ENCODE peak calls at places on chromosome 9, in eight cellular contexts. Z is MG63, S is fibroblast of mammary gland, O is K562, T is dorsolateral prefrontal cortex, U is uterus, F is heart left ventricle, R is HFF-Myc. B is an unnamed sample.

GRCh38 chr9:90950600-90950999 is 149.0 kb downstream of the SYK start:
- DNase-seq in Z (no peak), T (no peak), S (no peak), O (no peak), U (no peak), R (no peak), F (no peak), B (no peak)

GRCh38 chr9:111251453-111251837 is 78.6 kb downstream of the OR2K2 start:
- DNase-seq in U (no peak), O (no peak), T (no peak), R (no peak), F (no peak), S (no peak), Z (no peak), B (no peak)

GRCh38 chr9:21056931-21057330 is 20.8 kb downstream of the IFNB1 start:
- DNase-seq in U (no peak), Z (peak), S (peak), T (no peak), R (peak), O (no peak), F (no peak), B (peak)

GRCh38 chr9:94847486-94847885 is 121.0 kb downstream of the AOPEP start:
- DNase-seq in U (no peak), Z (no peak), O (no peak), T (no peak), R (no peak), F (no peak), S (peak), B (peak)

GRCh38 chr9:123725389-123725788 is 204.5 kb downstream of the DENND1A start:
- DNase-seq in F (no peak), Z (peak), R (no peak), S (peak), O (no peak), T (peak), U (no peak), B (peak)

GRCh38 chr9:121227867-121228266 is 26.2 kb upstream of the RAB14 start:
- DNase-seq in U (no peak), O (no peak), T (no peak), S (no peak), F (no peak), Z (no peak), R (no peak), B (no peak)

GRCh38 chr9:78189461-78189860 is 46.4 kb upstream of the CEP78 start:
- DNase-seq in Z (no peak), F (no peak), T (no peak), U (no peak), S (peak), O (no peak), R (no peak), B (peak)

GRCh38 chr9:2180704-2181103 is 165.6 kb downstream of the SMARCA2 start:
- DNase-seq in Z (no peak), R (no peak), O (no peak), U (no peak), S (no peak), T (no peak), F (no peak), B (peak)

GRCh38 chr9:129197978-129198736 is 20.1 kb upstream of the IER5L start:
- DNase-seq in O (no peak), R (no peak), F (peak), T (peak), U (peak), Z (no peak), S (peak), B (peak)

GRCh38 chr9:125484632-125485282 is 222.3 kb downstream of the MAPKAP1 start:
- DNase-seq in Z (peak), O (no peak), T (no peak), U (peak), R (no peak), S (peak), F (no peak), B (peak)

GRCh38 chr9:70694758-70695157 is 280.3 kb upstream of the KLF9 start:
- DNase-seq in T (no peak), F (no peak), R (no peak), U (no peak), S (no peak), Z (no peak), O (no peak), B (no peak)

GRCh38 chr9:6902423-6902822 is 144.7 kb downstream of the KDM4C start:
- DNase-seq in R (no peak), S (peak), T (no peak), O (no peak), Z (no peak), U (no peak), F (no peak), B (peak)

GRCh38 chr9:110257097-110257955 is 1.0 kb upstream of the TXN start:
- DNase-seq in Z (peak), U (peak), S (no peak), R (no peak), F (peak), T (peak), O (no peak), B (no peak)

GRCh38 chr9:104879555-104880318 is 48.2 kb downstream of the ABCA1 start:
- DNase-seq in S (peak), F (no peak), R (no peak), U (no peak), T (no peak), O (no peak), Z (no peak), B (peak)

DNA sequence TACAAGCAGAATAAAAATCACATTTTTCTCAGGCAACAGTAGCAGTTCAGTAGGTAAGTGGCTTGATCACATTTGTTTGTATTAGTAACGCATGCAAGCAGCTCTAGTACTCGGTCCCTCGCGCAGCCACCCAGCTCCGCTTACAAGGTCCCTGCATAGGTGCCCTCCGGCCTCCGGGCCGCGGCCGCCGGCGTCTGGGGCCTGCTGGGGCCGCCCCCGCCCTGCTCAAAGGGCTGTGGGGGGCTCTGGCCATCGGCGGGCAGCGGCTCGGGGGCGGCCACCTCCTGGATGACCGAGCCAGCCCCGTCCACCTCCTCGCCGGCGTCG is 50.2 kb upstream of the UBAC1 start:
- DNase-seq in F (no peak), O (no peak), S (no peak), T (no peak), R (no peak), U (no peak), Z (no peak), B (no peak)
- H3K4me3 ChIP-seq in F (no peak), O (no peak), S (no peak), T (no peak), R (no peak), U (no peak), Z (no peak), B (no peak)

DNA sequence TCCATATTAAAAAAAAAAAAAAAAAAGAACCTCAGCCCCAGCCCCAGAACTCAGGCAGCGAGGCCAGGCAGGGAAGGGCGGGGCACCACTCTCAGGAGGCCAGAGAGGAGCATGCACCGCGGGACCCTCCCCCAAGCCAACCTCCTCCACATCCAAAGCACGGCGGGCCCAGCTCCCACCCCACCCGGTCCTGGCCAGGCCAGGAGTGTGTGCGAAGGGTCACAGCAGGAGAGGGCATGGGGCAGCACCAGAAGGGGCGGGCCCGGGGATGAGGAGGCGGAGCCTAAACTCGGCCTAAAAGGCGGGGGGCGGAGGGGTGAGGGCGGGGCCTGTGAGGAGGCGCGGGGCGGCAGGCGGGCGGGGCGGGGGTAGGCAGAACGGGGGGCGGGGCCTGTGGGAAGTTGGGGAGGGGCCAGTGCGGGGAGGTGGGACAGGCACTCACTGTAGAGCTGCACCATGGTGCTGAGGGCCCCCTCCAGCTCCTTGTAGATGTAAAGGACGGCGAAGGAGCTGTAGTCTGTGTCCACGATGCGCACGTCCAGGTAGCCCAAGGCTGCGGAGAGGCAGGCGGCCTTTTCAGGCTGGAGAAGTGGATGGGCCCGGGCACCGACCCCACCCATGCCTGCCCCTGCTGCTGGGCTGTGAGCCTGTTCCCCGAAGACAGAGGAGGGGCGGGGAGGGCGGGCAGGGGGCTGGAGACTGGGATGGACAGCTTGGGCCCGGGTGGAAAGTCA is 1.2 kb downstream of the LCN15 start:
- DNase-seq in S (peak), U (peak), R (no peak), O (peak), Z (peak), F (peak), T (peak), B (peak)
- H3K4me3 ChIP-seq in S (no peak), U (no peak), R (no peak), O (peak), Z (no peak), F (no peak), T (no peak), B (no peak)

DNA sequence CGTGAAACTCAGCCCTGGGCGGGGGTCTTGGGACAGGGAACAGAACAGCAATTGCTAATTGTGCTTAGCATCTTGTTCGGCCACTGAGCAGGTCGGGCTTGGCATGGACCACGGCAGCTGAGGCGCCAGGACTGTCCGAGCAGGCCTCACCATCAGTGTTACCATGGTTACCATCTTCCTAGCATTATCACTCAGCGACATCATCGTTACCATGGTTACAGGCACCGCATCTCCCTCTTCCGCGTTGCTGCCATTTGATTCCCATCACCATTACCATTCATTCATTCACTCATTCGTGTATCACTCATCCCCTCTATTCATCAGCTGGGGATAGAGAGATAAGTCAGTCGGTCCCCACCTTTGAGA is 81.0 kb upstream of the ZBTB43 start:
- DNase-seq in R (no peak), T (peak), O (no peak), Z (no peak), F (no peak), S (no peak), U (no peak), B (no peak)
- H3K4me3 ChIP-seq in R (no peak), T (peak), O (no peak), Z (no peak), F (peak), S (no peak), U (no peak), B (no peak)

GRCh38 chr9:93206576-93207155 is 22.7 kb downstream of the WNK2 start:
- DNase-seq in R (no peak), O (no peak), T (peak), F (no peak), S (no peak), Z (no peak), U (no peak), B (no peak)

GRCh38 chr9:93207326-93207814 is 23.4 kb downstream of the WNK2 start:
- DNase-seq in O (no peak), T (peak), S (peak), Z (peak), R (no peak), F (peak), U (peak), B (peak)

GRCh38 chr9:93204470-93205043 is 20.6 kb downstream of the WNK2 start:
- DNase-seq in U (no peak), T (peak), R (no peak), F (no peak), Z (no peak), S (no peak), O (no peak), B (no peak)

GRCh38 chr9:93205045-93205768 is 21.3 kb downstream of the WNK2 start:
- DNase-seq in F (peak), R (no peak), Z (no peak), S (no peak), U (peak), O (no peak), T (peak), B (peak)

GRCh38 chr9:93205896-93206575 is 22.1 kb downstream of the WNK2 start:
- DNase-seq in S (no peak), R (no peak), U (no peak), F (no peak), Z (no peak), T (peak), O (no peak), B (no peak)
- H3K4me3 ChIP-seq in S (no peak), R (no peak), U (no peak), F (no peak), Z (no peak), T (no peak), O (no peak), B (no peak)

GRCh38 chr9:89178162-89179120 is at the start of gene SHC3:
- DNase-seq in F (no peak), R (no peak), S (peak), O (no peak), Z (no peak), T (peak), U (no peak), B (peak)

GRCh38 chr9:89179535-89179919 is 909 bp upstream of the SHC3 start:
- DNase-seq in R (no peak), T (no peak), Z (no peak), S (peak), U (no peak), F (no peak), O (no peak), B (peak)

GRCh38 chr9:89175739-89176360 is 2.8 kb downstream of the SHC3 start:
- DNase-seq in F (no peak), S (peak), R (no peak), T (no peak), O (no peak), Z (no peak), U (no peak), B (no peak)

GRCh38 chr9:89177021-89177400 is 1.6 kb downstream of the SHC3 start:
- DNase-seq in R (no peak), F (no peak), U (no peak), Z (no peak), O (no peak), T (no peak), S (peak), B (peak)

DNA sequence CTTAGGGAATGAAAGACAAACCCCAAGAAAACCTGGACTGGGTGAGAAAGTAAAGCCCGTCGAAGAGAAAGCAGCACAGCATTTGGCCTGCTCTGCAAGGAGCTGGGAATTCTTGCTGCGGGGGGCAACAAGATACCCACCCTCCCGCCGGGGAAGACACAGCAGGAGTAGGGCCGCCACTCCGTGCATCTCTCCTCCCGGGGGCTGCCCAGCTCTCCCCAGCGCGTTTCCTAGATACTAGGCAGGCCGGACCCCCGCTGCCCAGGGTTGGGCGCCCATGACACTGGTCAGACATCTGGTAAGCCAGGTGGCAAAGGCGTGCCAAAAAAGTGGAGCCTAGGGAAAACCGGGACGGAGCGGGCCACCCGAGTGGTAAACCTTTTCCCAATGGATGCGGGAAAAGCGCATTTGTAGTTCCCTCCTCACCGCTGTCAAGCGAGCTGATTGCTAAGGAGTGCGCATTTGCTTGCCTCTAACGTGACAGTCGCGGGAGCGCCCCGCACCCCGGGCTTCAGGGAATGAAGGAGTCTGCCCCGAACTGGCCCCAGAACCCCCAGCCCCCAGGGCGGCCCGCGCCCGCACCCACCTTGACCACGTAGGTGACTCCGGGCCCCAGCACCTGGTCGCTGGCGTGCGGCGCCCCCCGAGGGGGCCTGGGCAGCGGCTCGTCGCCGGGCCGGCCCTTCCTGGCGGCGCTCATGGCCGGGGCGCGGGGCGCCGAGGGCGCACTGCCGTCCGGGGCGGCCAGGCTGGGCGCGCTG is 1.0 kb downstream of the SHC3 start:
- DNase-seq in F (no peak), S (no peak), T (no peak), Z (no peak), O (no peak), R (no peak), U (no peak), B (peak)
- H3K4me3 ChIP-seq in F (peak), S (peak), T (peak), Z (no peak), O (no peak), R (peak), U (no peak), B (peak)

GRCh38 chr9:96126321-96126881 is 175.6 kb downstream of the HSD17B3 start:
- DNase-seq in O (no peak), F (no peak), S (no peak), R (no peak), Z (no peak), T (no peak), U (no peak), B (no peak)
- H3K4me3 ChIP-seq in O (no peak), F (no peak), S (no peak), R (no peak), Z (no peak), T (no peak), U (no peak), B (no peak)

GRCh38 chr9:136978073-136978864 is 965 bp downstream of the PTGDS start:
- DNase-seq in F (peak), O (peak), S (peak), U (peak), Z (peak), T (peak), R (no peak), B (peak)
- H3K4me3 ChIP-seq in F (peak), O (peak), S (peak), U (peak), Z (peak), T (peak), R (peak), B (peak)

GRCh38 chr9:134947265-134947955 is 29.7 kb upstream of the FCN1 start:
- DNase-seq in R (no peak), Z (no peak), U (no peak), F (no peak), S (no peak), T (peak), O (no peak), B (no peak)
- H3K4me3 ChIP-seq in R (no peak), Z (no peak), U (no peak), F (no peak), S (no peak), T (no peak), O (no peak), B (no peak)

GRCh38 chr9:113463418-113464285 is at the start of gene RGS3:
- DNase-seq in F (peak), S (no peak), R (no peak), U (no peak), O (peak), T (no peak), Z (no peak), B (no peak)

GRCh38 chr9:113464286-113464660 is 746 bp downstream of the RGS3 start:
- DNase-seq in S (no peak), T (no peak), Z (no peak), R (no peak), U (no peak), F (no peak), O (no peak), B (no peak)

GRCh38 chr9:113461285-113461684 is 2.2 kb upstream of the RGS3 start:
- DNase-seq in R (no peak), T (no peak), Z (no peak), F (no peak), O (no peak), S (no peak), U (no peak), B (no peak)

GRCh38 chr9:113461943-113462342 is 1.6 kb upstream of the RGS3 start:
- DNase-seq in F (no peak), O (no peak), U (no peak), Z (no peak), S (no peak), T (no peak), R (no peak), B (no peak)

GRCh38 chr9:113462781-113463286 is 693 bp upstream of the RGS3 start:
- DNase-seq in O (no peak), Z (no peak), T (no peak), F (no peak), U (no peak), S (no peak), R (no peak), B (no peak)
- H3K4me3 ChIP-seq in O (no peak), Z (no peak), T (no peak), F (no peak), U (no peak), S (no peak), R (no peak), B (no peak)

B was measured in cardiac fibroblast.